ENCODE peak calls at places on chromosome 17, in seven cellular contexts. S, E, A, R, P, J and U are unnamed samples.

GRCh38 chr17:44077595-44077909 is 7.0 kb downstream of the G6PC3 start:
- DNase-seq in S (no peak), E (no peak), A (no peak), R (no peak), P (no peak), J (no peak), U (no peak)

GRCh38 chr17:27976331-27976730 is 66.1 kb upstream of the NLK start:
- DNase-seq in S (no peak), E (no peak), A (no peak), R (no peak), P (no peak), J (no peak), U (no peak)

GRCh38 chr17:7834554-7834890 is 505 bp downstream of the KDM6B start:
- DNase-seq in S (no peak), E (no peak), A (peak), R (no peak), P (peak), J (peak), U (peak)

GRCh38 chr17:47692895-47693666 is 880 bp upstream of the TBKBP1 start:
- DNase-seq in S (no peak), E (no peak), A (no peak), R (no peak), P (no peak), J (no peak), U (no peak)

GRCh38 chr17:66675991-66676371 is 158.9 kb upstream of the CACNG5 start:
- DNase-seq in S (no peak), E (no peak), A (no peak), R (no peak), P (no peak), J (no peak), U (no peak)

GRCh38 chr17:81365601-81366585 is 29.4 kb upstream of the BAHCC1 start:
- DNase-seq in S (peak), E (no peak), A (peak), R (no peak), P (no peak), J (peak), U (peak)

GRCh38 chr17:56595831-56596740 is 2.6 kb downstream of the NOG start:
- DNase-seq in S (no peak), E (peak), A (peak), R (no peak), P (peak), J (no peak), U (no peak)

GRCh38 chr17:42153919-42154491 is 784 bp downstream of the RAB5C start:
- DNase-seq in S (no peak), E (no peak), A (no peak), R (no peak), P (no peak), J (no peak), U (peak)